ENCODE peak calls at places on chromosomes 5 and 9, in eight cellular contexts. One of them, this sample, is unnamed.

GRCh38 chr5:953535-954449 is 54.8 kb upstream of the NKD2 start:
- DNase-seq in lung: no peak
- DNase-seq in transverse colon: no peak
- DNase-seq in brain microvascular endothelial cell: no peak
- DNase-seq in endothelial cell of umbilical vein: no peak
- DNase-seq in gastrocnemius medialis: no peak
- DNase-seq in stomach: no peak
- DNase-seq in CD8-positive, alpha-beta T cell: no peak
- DNase-seq in this sample: no peak

GRCh38 chr9:101028346-101029299 is at the start of gene PLPPR1:
- DNase-seq in lung: peak; percentile 73
- DNase-seq in transverse colon: peak; percentile 54
- DNase-seq in brain microvascular endothelial cell: peak; percentile 37
- DNase-seq in endothelial cell of umbilical vein: peak; percentile 78
- DNase-seq in gastrocnemius medialis: no peak
- DNase-seq in stomach: peak; percentile 51
- DNase-seq in CD8-positive, alpha-beta T cell: no peak
- DNase-seq in this sample: peak; percentile 30

GRCh38 chr5:154493274-154493673 is 15.2 kb upstream of the HAND1 start:
- DNase-seq in lung: no peak
- DNase-seq in transverse colon: no peak
- DNase-seq in brain microvascular endothelial cell: no peak
- DNase-seq in endothelial cell of umbilical vein: no peak
- DNase-seq in gastrocnemius medialis: no peak
- DNase-seq in stomach: no peak
- DNase-seq in CD8-positive, alpha-beta T cell: no peak
- DNase-seq in this sample: no peak

GRCh38 chr9:124770359-124771020 is 621 bp downstream of the NR6A1 start:
- DNase-seq in lung: no peak
- DNase-seq in transverse colon: peak; percentile 46
- DNase-seq in brain microvascular endothelial cell: no peak
- DNase-seq in endothelial cell of umbilical vein: no peak
- DNase-seq in gastrocnemius medialis: no peak
- DNase-seq in stomach: no peak
- DNase-seq in CD8-positive, alpha-beta T cell: no peak
- DNase-seq in this sample: peak; percentile 69

GRCh38 chr5:443239-444151 is 519 bp downstream of the EXOC3 start:
- DNase-seq in lung: no peak
- DNase-seq in transverse colon: peak; percentile 25
- DNase-seq in brain microvascular endothelial cell: no peak
- DNase-seq in endothelial cell of umbilical vein: peak; percentile 9
- DNase-seq in gastrocnemius medialis: no peak
- DNase-seq in stomach: no peak
- DNase-seq in CD8-positive, alpha-beta T cell: no peak
- DNase-seq in this sample: peak; percentile 36

GRCh38 chr9:17082343-17082742 is 52.5 kb upstream of the CNTLN start:
- DNase-seq in lung: no peak
- DNase-seq in transverse colon: no peak
- DNase-seq in brain microvascular endothelial cell: peak; percentile 54
- DNase-seq in endothelial cell of umbilical vein: peak; percentile 5
- DNase-seq in gastrocnemius medialis: no peak
- DNase-seq in stomach: no peak
- DNase-seq in CD8-positive, alpha-beta T cell: no peak
- DNase-seq in this sample: no peak

GRCh38 chr5:122480146-122480545 is 168.1 kb downstream of the SNCAIP start:
- DNase-seq in lung: no peak
- DNase-seq in transverse colon: no peak
- DNase-seq in brain microvascular endothelial cell: no peak
- DNase-seq in endothelial cell of umbilical vein: no peak
- DNase-seq in gastrocnemius medialis: no peak
- DNase-seq in stomach: no peak
- DNase-seq in CD8-positive, alpha-beta T cell: no peak
- DNase-seq in this sample: no peak

GRCh38 chr5:30040483-30041116 is 1152.9 kb upstream of the CDH6 start:
- DNase-seq in lung: no peak
- DNase-seq in transverse colon: no peak
- DNase-seq in brain microvascular endothelial cell: peak; percentile 73
- DNase-seq in endothelial cell of umbilical vein: no peak
- DNase-seq in gastrocnemius medialis: no peak
- DNase-seq in stomach: no peak
- DNase-seq in CD8-positive, alpha-beta T cell: no peak
- DNase-seq in this sample: peak; percentile 39

GRCh38 chr5:150114102-150114641 is 27.8 kb upstream of the CSF1R start:
- DNase-seq in lung: peak; percentile 23
- DNase-seq in transverse colon: no peak
- DNase-seq in brain microvascular endothelial cell: no peak
- DNase-seq in endothelial cell of umbilical vein: no peak
- DNase-seq in gastrocnemius medialis: no peak
- DNase-seq in stomach: peak; percentile 18
- DNase-seq in CD8-positive, alpha-beta T cell: no peak
- DNase-seq in this sample: no peak
- H3K27ac ChIP-seq in lung: no peak overlapping the region
- H3K27ac ChIP-seq in transverse colon: no peak overlapping the region
- H3K27ac ChIP-seq in brain microvascular endothelial cell: no peak overlapping the region
- H3K27ac ChIP-seq in endothelial cell of umbilical vein: no peak overlapping the region
- H3K27ac ChIP-seq in gastrocnemius medialis: no peak overlapping the region
- H3K27ac ChIP-seq in stomach: no peak overlapping the region
- H3K27ac ChIP-seq in CD8-positive, alpha-beta T cell: no peak overlapping the region
- H3K27ac ChIP-seq in this sample: no peak overlapping the region

GRCh38 chr5:68246802-68247201 is 31.2 kb downstream of the PIK3R1 start:
- DNase-seq in lung: no peak
- DNase-seq in transverse colon: no peak
- DNase-seq in brain microvascular endothelial cell: no peak
- DNase-seq in endothelial cell of umbilical vein: no peak
- DNase-seq in gastrocnemius medialis: no peak
- DNase-seq in stomach: no peak
- DNase-seq in CD8-positive, alpha-beta T cell: no peak
- DNase-seq in this sample: no peak
- TF ChIP-seq CTCF in lung: no peak
- TF ChIP-seq CTCF in transverse colon: peak; percentile 24
- TF ChIP-seq CTCF in brain microvascular endothelial cell: no peak
- TF ChIP-seq CTCF in endothelial cell of umbilical vein: no peak
- TF ChIP-seq CTCF in gastrocnemius medialis: no peak
- TF ChIP-seq CTCF in stomach: no peak
- TF ChIP-seq CTCF in CD8-positive, alpha-beta T cell: peak; percentile 54
- TF ChIP-seq CTCF in this sample: no peak

DNA sequence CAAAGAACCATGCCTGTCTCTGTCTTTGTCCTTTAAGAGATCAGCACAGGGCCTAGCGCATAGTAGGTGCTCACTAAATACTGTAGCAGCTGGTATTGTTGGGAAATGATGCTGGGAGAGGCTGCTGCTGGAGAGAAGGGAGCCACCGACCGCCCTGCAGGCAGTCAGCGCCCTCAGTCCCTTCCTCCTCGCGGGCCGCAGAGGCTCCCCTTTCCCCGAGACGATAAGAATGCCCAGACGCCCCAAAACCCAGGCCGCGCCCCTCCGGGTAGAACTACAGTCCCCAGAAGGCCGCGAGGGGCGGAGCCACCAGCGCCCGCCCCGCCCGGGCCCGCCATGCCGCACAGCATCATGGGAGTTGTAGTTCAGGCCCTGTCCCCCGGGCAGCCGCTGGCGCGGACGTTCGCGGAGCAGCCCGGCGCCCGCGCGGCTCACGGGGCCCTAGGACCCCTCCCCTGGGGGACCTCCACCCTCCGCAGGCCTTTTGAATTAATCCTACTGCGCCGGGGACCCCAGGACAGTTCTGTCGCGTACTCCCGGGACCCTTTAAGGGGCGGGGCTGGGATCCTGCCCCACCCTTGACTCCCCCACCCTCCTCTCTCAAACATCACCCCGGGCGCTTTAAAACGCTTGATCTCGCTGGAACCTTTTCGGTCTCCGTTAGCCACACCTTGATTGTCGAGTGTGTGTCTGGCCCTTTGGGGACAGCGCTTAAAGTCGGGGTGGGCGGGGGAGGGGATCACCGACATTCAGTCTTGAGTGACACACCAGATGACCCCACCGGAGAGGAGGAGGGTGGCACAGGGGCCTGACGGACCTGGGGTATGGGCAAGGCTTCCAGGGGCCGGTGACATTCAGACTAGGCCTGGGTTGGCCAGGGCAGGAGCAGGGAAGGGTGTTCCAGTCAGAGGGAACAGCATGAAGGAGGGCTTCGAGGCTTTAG is 24.8 kb upstream of the IER5L start:
- DNase-seq in lung: peak; percentile 88
- DNase-seq in transverse colon: peak; percentile 91
- DNase-seq in brain microvascular endothelial cell: peak; percentile 56
- DNase-seq in endothelial cell of umbilical vein: peak; percentile 72
- DNase-seq in gastrocnemius medialis: peak; percentile 61
- DNase-seq in stomach: peak; percentile 87
- DNase-seq in CD8-positive, alpha-beta T cell: peak; percentile 88
- DNase-seq in this sample: peak; percentile 95
- H3K27ac ChIP-seq in lung: peak overlapping the region; percentile 88
- H3K27ac ChIP-seq in transverse colon: peak overlapping the region; percentile 91
- H3K27ac ChIP-seq in brain microvascular endothelial cell: peak overlapping the region; percentile 91
- H3K27ac ChIP-seq in endothelial cell of umbilical vein: peak overlapping the region; percentile 71
- H3K27ac ChIP-seq in gastrocnemius medialis: peak overlapping the region; percentile 94
- H3K27ac ChIP-seq in stomach: peak overlapping the region; percentile 92
- H3K27ac ChIP-seq in CD8-positive, alpha-beta T cell: peak overlapping the region; percentile 62
- H3K27ac ChIP-seq in this sample: peak overlapping the region; percentile 79

GRCh38 chr5:64347308-64347707 is 158.5 kb upstream of the RGS7BP start:
- DNase-seq in lung: no peak
- DNase-seq in transverse colon: no peak
- DNase-seq in brain microvascular endothelial cell: peak; percentile 12
- DNase-seq in endothelial cell of umbilical vein: peak; percentile 14
- DNase-seq in gastrocnemius medialis: no peak
- DNase-seq in stomach: no peak
- DNase-seq in CD8-positive, alpha-beta T cell: no peak
- DNase-seq in this sample: peak; percentile 4
- TF ChIP-seq CTCF in lung: no peak
- TF ChIP-seq CTCF in transverse colon: no peak
- TF ChIP-seq CTCF in brain microvascular endothelial cell: no peak
- TF ChIP-seq CTCF in endothelial cell of umbilical vein: no peak
- TF ChIP-seq CTCF in gastrocnemius medialis: no peak
- TF ChIP-seq CTCF in stomach: no peak
- TF ChIP-seq CTCF in CD8-positive, alpha-beta T cell: no peak
- TF ChIP-seq CTCF in this sample: no peak

GRCh38 chr5:25301836-25302235 is 657.1 kb upstream of the CDH10 start:
- DNase-seq in lung: no peak
- DNase-seq in transverse colon: no peak
- DNase-seq in brain microvascular endothelial cell: no peak
- DNase-seq in endothelial cell of umbilical vein: no peak
- DNase-seq in gastrocnemius medialis: no peak
- DNase-seq in stomach: no peak
- DNase-seq in CD8-positive, alpha-beta T cell: no peak
- DNase-seq in this sample: no peak
- H3K27ac ChIP-seq in lung: no peak overlapping the region
- H3K27ac ChIP-seq in transverse colon: no peak overlapping the region
- H3K27ac ChIP-seq in brain microvascular endothelial cell: no peak overlapping the region
- H3K27ac ChIP-seq in endothelial cell of umbilical vein: no peak overlapping the region
- H3K27ac ChIP-seq in gastrocnemius medialis: no peak overlapping the region
- H3K27ac ChIP-seq in stomach: no peak overlapping the region
- H3K27ac ChIP-seq in CD8-positive, alpha-beta T cell: no peak overlapping the region
- H3K27ac ChIP-seq in this sample: no peak overlapping the region

This sample was measured in RWPE1.